ENCODE peak calls at places on chromosomes 3 and 15, in four cellular contexts. A is left ventricle myocardium superior, G is Caki2, W is NCI-H146. U is an unnamed sample.
A peak's percentile ranks its signal among the peaks of the same experiment; 100 is the strongest.

GRCh38 chr15:39936681-39937080 is 2.8 kb downstream of the EIF2AK4 start:
- DNase-seq in A (no peak), G (no peak), W (no peak), U (no peak)

GRCh38 chr3:180321534-180321933 is 280.4 kb upstream of the TTC14 start:
- DNase-seq in A (no peak), G (no peak), W (no peak), U (no peak)

GRCh38 chr15:90191795-90192494 is 9.2 kb upstream of the SEMA4B start:
- DNase-seq in A (peak; percentile 87), G (peak; percentile 96), W (peak; percentile 57), U (peak; percentile 72)

GRCh38 chr3:186965141-186965879 is 35.0 kb downstream of the ST6GAL1 start:
- DNase-seq in A (no peak), G (no peak), W (no peak), U (no peak)

GRCh38 chr15:44879066-44879465 is 77.4 kb upstream of the TERB2 start:
- DNase-seq in A (no peak), G (no peak), W (no peak), U (no peak)

GRCh38 chr15:59420986-59421618 is 16.9 kb upstream of the FAM81A start:
- DNase-seq in A (no peak), G (no peak), W (no peak), U (no peak)

GRCh38 chr3:177410734-177411133 is 213.5 kb upstream of the TBL1XR1 start:
- DNase-seq in A (no peak), G (no peak), W (peak; percentile 100), U (peak; percentile 51)

GRCh38 chr15:70587896-70588567 is 175.3 kb downstream of the UACA start:
- DNase-seq in A (no peak), G (no peak), W (no peak), U (no peak)

GRCh38 chr15:67794832-67795574 is 30.3 kb upstream of the SKOR1 start:
- DNase-seq in A (no peak), G (no peak), W (no peak), U (no peak)

GRCh38 chr3:50708620-50709019 is 33.9 kb downstream of the DOCK3 start:
- DNase-seq in A (no peak), G (peak; percentile 5), W (no peak), U (no peak)

GRCh38 chr15:25701716-25702465 is 161.2 kb downstream of the ATP10A start:
- DNase-seq in A (no peak), G (no peak), W (no peak), U (no peak)

GRCh38 chr15:84634228-84634837 is 19.8 kb downstream of the WDR73 start:
- DNase-seq in A (no peak), G (no peak), W (no peak), U (no peak)

GRCh38 chr3:171135536-171135935 is 109.0 kb upstream of the SLC2A2 start:
- DNase-seq in A (no peak), G (peak; percentile 39), W (no peak), U (no peak)

GRCh38 chr15:76234337-76234889 is 76.9 kb downstream of the ETFA start:
- DNase-seq in A (no peak), G (no peak), W (peak; percentile 16), U (no peak)

GRCh38 chr3:46469680-46470357 is 5.1 kb upstream of the LTF start:
- DNase-seq in A (no peak), G (no peak), W (no peak), U (no peak)

GRCh38 chr15:73617910-73618309 is 15.3 kb downstream of the NPTN start:
- DNase-seq in A (no peak), G (no peak), W (no peak), U (no peak)

GRCh38 chr15:41865490-41866055 is 26.9 kb downstream of the PLA2G4B start:
- DNase-seq in A (no peak), G (no peak), W (no peak), U (peak; percentile 81)

GRCh38 chr3:100972293-100972692 is 20.9 kb downstream of the ABI3BP start:
- DNase-seq in A (no peak), G (no peak), W (no peak), U (no peak)

GRCh38 chr3:42911551-42911950 is 5.6 kb downstream of the ZNF662 start:
- DNase-seq in A (no peak), G (no peak), W (no peak), U (no peak)

GRCh38 chr3:109275702-109276293 is 40.5 kb downstream of the DPPA2 start:
- DNase-seq in A (no peak), G (peak; percentile 49), W (peak; percentile 27), U (no peak)

GRCh38 chr15:63392355-63393009 is 10.8 kb upstream of the CA12 start:
- DNase-seq in A (no peak), G (no peak), W (no peak), U (no peak)

GRCh38 chr3:172102123-172102882 is 62.9 kb downstream of the FNDC3B start:
- DNase-seq in A (no peak), G (no peak), W (no peak), U (no peak)

GRCh38 chr3:14413381-14414071 is 11.1 kb downstream of the SLC6A6 start:
- DNase-seq in A (no peak), G (peak; percentile 69), W (no peak), U (no peak)

GRCh38 chr3:37107846-37108245 is 66.5 kb downstream of the LRRFIP2 start:
- DNase-seq in A (no peak), G (no peak), W (no peak), U (no peak)

GRCh38 chr3:131174752-131175151 is 148.1 kb downstream of the NEK11 start:
- DNase-seq in A (no peak), G (no peak), W (no peak), U (no peak)

GRCh38 chr3:196149922-196150321 is 61.3 kb downstream of the ZDHHC19 start:
- DNase-seq in A (no peak), G (no peak), W (no peak), U (no peak)

GRCh38 chr3:10389995-10390394 is 69.1 kb upstream of the SEC13 start:
- DNase-seq in A (no peak), G (no peak), W (no peak), U (no peak)

GRCh38 chr3:77772459-77772858 is 732.6 kb downstream of the ROBO2 start:
- DNase-seq in A (no peak), G (no peak), W (no peak), U (no peak)

GRCh38 chr3:128307029-128307633 is 153.8 kb downstream of the EEFSEC start:
- DNase-seq in A (no peak), G (no peak), W (peak; percentile 58), U (no peak)

GRCh38 chr3:48564022-48564421 is 441 bp upstream of the UCN2 start:
- DNase-seq in A (peak; percentile 56), G (peak; percentile 66), W (no peak), U (peak; percentile 75)

GRCh38 chr3:30894521-30895289 is at the start of gene GADL1:
- DNase-seq in A (peak; percentile 61), G (no peak), W (peak; percentile 88), U (peak; percentile 86)

GRCh38 chr15:78682693-78683410 is 41.8 kb upstream of the CHRNB4 start:
- DNase-seq in A (no peak), G (no peak), W (no peak), U (no peak)

GRCh38 chr3:88058322-88058592 is 548 bp downstream of the CGGBP1 start:
- DNase-seq in A (no peak), G (no peak), W (no peak), U (no peak)

GRCh38 chr15:71133734-71134464 is 18.6 kb downstream of the THSD4 start:
- DNase-seq in A (peak; percentile 69), G (peak; percentile 42), W (peak; percentile 58), U (no peak)

GRCh38 chr15:82646250-82647044 is 716 bp downstream of the CPEB1 start:
- DNase-seq in A (peak; percentile 31), G (no peak), W (peak; percentile 81), U (peak; percentile 82)

GRCh38 chr15:97904196-97904572 is 56.3 kb upstream of the ARRDC4 start:
- DNase-seq in A (peak; percentile 87), G (peak; percentile 66), W (peak; percentile 77), U (peak; percentile 67)

GRCh38 chr3:183907911-183908331 is 23.2 kb upstream of the PARL start:
- DNase-seq in A (no peak), G (no peak), W (no peak), U (no peak)

GRCh38 chr3:56025316-56025715 is 443.0 kb downstream of the ERC2 start:
- DNase-seq in A (no peak), G (no peak), W (no peak), U (no peak)

U was measured in upper lobe of left lung.